ENCODE peak calls at places on chromosomes 16 and 17, in six cellular contexts. L, U, R, X, Z and G are unnamed samples.

GRCh38 chr16:46650224-46650623 is 29.0 kb upstream of the SHCBP1 start:
- DNase-seq in Z (no peak), U (no peak), L (no peak), X (no peak), R (no peak), G (no peak)

GRCh38 chr16:72216767-72217166 is 44.8 kb upstream of the PMFBP1 start:
- DNase-seq in Z (no peak), U (no peak), R (no peak), L (no peak), X (no peak), G (no peak)

GRCh38 chr16:73279451-73279850 is 231.5 kb upstream of the ZFHX3 start:
- DNase-seq in L (no peak), U (no peak), R (no peak), Z (no peak), X (no peak), G (no peak)

GRCh38 chr17:76191891-76192290 is 48.4 kb downstream of the RNF157 start:
- DNase-seq in L (no peak), R (no peak), X (no peak), Z (peak), U (no peak), G (no peak)

GRCh38 chr17:13025687-13026086 is 7.9 kb upstream of the ELAC2 start:
- DNase-seq in U (no peak), Z (no peak), L (no peak), R (no peak), X (no peak), G (no peak)

GRCh38 chr16:57999366-57999970 is 1.0 kb downstream of the ZNF319 start:
- DNase-seq in X (no peak), L (no peak), Z (peak), U (no peak), R (peak), G (peak)

GRCh38 chr17:32127156-32127897 is 15.0 kb upstream of the RHOT1 start:
- DNase-seq in R (peak), Z (peak), U (peak), X (peak), L (peak), G (peak)

GRCh38 chr16:11796227-11797165 is 562 bp downstream of the ZC3H7A start:
- DNase-seq in L (peak), U (peak), Z (peak), X (no peak), R (peak), G (no peak)

GRCh38 chr17:2402517-2402916 is 1.7 kb upstream of the MNT start:
- DNase-seq in L (no peak), R (no peak), X (no peak), U (peak), Z (no peak), G (no peak)

GRCh38 chr17:14581181-14581830 is 280.4 kb downstream of the HS3ST3B1 start:
- DNase-seq in X (no peak), Z (no peak), R (no peak), U (no peak), L (no peak), G (no peak)

GRCh38 chr16:46757339-46758050 is 9.4 kb upstream of the MYLK3 start:
- DNase-seq in X (no peak), U (no peak), Z (no peak), R (peak), L (no peak), G (no peak)

DNA sequence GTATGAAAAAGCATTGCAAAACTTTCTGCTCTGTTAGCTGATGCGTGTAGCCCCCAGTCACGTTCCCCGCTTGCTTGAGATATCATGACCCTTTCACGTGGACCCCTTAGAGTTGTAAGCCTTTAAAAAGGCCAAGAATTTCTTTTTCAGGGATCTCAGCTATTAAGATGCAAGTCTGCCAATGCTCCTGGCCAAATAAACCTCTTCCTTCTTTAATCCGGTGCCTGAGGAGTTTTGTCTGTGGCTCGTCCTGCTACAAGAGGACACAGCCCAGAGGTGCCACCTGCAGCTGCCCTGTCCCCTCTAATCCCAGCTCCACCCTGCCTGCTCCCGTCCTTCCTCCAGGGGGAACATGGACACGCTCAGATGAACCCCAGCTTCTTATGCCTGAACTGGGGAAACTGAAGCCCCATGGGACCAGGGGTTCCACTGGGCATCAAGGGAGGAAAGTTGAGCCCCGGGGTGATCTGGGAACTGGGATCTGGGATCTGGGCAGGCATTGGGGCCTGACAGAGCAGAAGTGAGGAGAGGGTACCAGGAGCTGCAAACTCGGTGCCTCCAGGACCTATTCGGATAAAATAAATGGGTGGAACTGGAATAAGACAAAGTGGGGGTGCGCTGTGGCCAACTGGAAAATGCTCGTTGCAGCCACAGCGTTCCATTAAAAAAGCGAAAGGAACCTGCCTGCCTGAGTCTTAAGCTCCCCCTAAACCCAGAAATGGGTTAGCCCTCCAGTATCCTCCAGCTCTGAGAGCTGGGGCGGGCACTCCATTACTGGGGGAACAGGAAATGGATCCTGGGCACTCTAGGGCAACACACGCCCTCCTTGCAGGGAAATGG is 19.7 kb downstream of the QPRT start:
- DNase-seq in X (no peak), L (peak), Z (no peak), U (no peak), R (no peak), G (no peak)
- H3K27ac ChIP-seq in X (no peak), L (no peak), Z (no peak), U (no peak), R (no peak), G (no peak)

GRCh38 chr16:86850675-86851074 is 272.3 kb downstream of the FOXL1 start:
- DNase-seq in L (no peak), X (no peak), Z (no peak), U (no peak), R (no peak), G (no peak)
- H3K27ac ChIP-seq in L (no peak), X (no peak), Z (no peak), U (no peak), R (no peak), G (no peak)

GRCh38 chr16:86802013-86802412 is 223.7 kb downstream of the FOXL1 start:
- DNase-seq in Z (no peak), R (no peak), L (no peak), X (no peak), U (no peak), G (no peak)
- H3K27ac ChIP-seq in Z (no peak), R (no peak), L (no peak), X (no peak), U (no peak), G (no peak)

DNA sequence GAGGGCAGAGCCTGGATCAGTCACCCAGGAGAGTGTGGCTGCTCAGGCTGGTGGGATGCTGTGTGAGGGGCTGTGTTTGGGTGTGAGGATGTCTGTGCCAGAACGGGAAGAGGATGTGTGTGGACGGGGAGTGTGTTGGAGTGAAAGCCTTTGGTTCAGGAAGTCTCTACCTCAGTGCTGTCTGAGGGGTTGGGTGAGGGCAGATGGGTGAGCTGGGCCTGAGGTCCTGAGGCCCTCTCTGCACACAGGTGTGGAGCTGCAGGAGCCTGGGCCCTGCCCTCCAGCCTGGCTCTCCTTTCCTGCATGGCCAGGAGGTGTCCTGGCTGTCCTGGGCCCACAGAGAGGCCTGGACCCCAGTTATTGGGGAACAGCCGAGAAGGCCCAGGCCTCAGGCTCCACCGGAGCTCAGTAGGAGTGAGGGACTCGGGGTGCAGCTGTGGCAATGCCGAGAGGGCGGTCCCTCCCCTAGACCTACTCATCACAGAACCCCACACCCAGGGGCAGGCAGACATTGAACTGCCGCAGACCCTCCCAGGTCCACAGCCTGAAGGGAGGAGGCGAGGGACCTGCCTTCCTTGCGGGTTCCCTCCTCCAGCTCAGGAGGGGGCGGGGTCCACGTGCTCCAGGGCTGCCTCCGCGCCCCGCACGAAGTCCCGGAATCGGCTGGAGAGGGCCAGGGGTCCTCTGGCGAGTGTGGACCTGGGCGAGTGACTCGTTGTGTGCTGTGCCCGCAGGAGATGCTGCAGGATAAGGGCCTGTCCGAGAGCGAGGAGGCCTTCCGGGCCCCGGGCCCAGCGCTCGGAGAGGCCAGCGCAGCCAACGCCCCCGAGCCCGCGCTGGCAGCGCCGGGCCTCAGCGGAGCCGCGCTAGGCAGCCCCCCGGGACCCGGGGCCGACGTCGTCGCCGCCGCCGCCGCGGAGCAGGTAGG is 3.8 kb downstream of the TBX4 start:
- DNase-seq in Z (no peak), U (no peak), R (no peak), X (no peak), L (no peak), G (no peak)
- H3K27ac ChIP-seq in Z (no peak), U (no peak), R (no peak), X (no peak), L (no peak), G (no peak)

DNA sequence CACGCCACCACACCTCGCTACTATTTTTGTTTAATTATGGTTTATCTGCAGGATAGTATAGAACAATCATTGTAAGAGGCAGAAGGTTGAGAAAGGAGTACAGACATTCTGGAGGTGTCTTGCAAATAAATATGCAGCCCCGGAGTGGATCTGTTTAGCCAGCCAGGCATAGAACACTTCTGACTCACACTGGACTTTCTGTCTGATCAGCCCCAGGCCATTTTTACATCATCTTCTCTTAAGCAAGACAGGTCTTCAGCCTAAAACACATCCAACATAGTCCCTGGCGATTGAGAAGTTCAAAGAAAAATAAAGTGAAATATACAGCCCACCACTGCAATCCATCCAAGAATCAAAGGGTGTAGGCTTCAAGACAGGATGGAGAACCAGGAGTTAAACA is 81.4 kb downstream of the XYLT1 start:
- DNase-seq in Z (no peak), L (no peak), U (no peak), X (no peak), R (no peak), G (no peak)
- H3K27ac ChIP-seq in Z (no peak), L (no peak), U (no peak), X (no peak), R (no peak), G (no peak)

GRCh38 chr16:30786936-30787612 is at the start of gene ZNF629:
- DNase-seq in Z (peak), X (no peak), L (peak), R (peak), U (peak), G (peak)
- H3K27ac ChIP-seq in Z (peak), X (peak), L (peak), R (peak), U (peak), G (peak)